ENCODE peak calls at places on chromosomes 12 and 14, in eight cellular contexts. One of them, this sample, is unnamed.

GRCh38 chr12:20646239-20646827 is 48.8 kb upstream of the SLCO1C1 start:
- DNase-seq in AG10803: peak
- DNase-seq in astrocyte of the spinal cord: peak
- DNase-seq in psoas muscle: no peak
- DNase-seq in foreskin keratinocyte: peak
- DNase-seq in thyroid gland: no peak
- DNase-seq in HFFc6: peak
- DNase-seq in RWPE1: peak
- DNase-seq in this sample: no peak

GRCh38 chr12:57563358-57563757 is 13.5 kb downstream of the KIF5A start:
- DNase-seq in AG10803: no peak
- DNase-seq in astrocyte of the spinal cord: no peak
- DNase-seq in psoas muscle: no peak
- DNase-seq in foreskin keratinocyte: no peak
- DNase-seq in thyroid gland: no peak
- DNase-seq in HFFc6: no peak
- DNase-seq in RWPE1: no peak
- DNase-seq in this sample: no peak

GRCh38 chr12:88471641-88472040 is 108.6 kb downstream of the KITLG start:
- DNase-seq in AG10803: peak
- DNase-seq in astrocyte of the spinal cord: peak
- DNase-seq in psoas muscle: peak
- DNase-seq in foreskin keratinocyte: peak
- DNase-seq in thyroid gland: no peak
- DNase-seq in HFFc6: peak
- DNase-seq in RWPE1: peak
- DNase-seq in this sample: no peak

GRCh38 chr12:63090716-63091115 is 60.3 kb downstream of the AVPR1A start:
- DNase-seq in AG10803: no peak
- DNase-seq in astrocyte of the spinal cord: no peak
- DNase-seq in psoas muscle: no peak
- DNase-seq in foreskin keratinocyte: no peak
- DNase-seq in thyroid gland: no peak
- DNase-seq in HFFc6: no peak
- DNase-seq in RWPE1: no peak
- DNase-seq in this sample: no peak

GRCh38 chr12:111386891-111387290 is 18.0 kb upstream of the PHETA1 start:
- DNase-seq in AG10803: no peak
- DNase-seq in astrocyte of the spinal cord: no peak
- DNase-seq in psoas muscle: no peak
- DNase-seq in foreskin keratinocyte: no peak
- DNase-seq in thyroid gland: no peak
- DNase-seq in HFFc6: peak
- DNase-seq in RWPE1: no peak
- DNase-seq in this sample: no peak

GRCh38 chr14:68807987-68808386 is 15.1 kb upstream of the ZFP36L1 start:
- DNase-seq in AG10803: no peak
- DNase-seq in astrocyte of the spinal cord: no peak
- DNase-seq in psoas muscle: no peak
- DNase-seq in foreskin keratinocyte: no peak
- DNase-seq in thyroid gland: no peak
- DNase-seq in HFFc6: no peak
- DNase-seq in RWPE1: no peak
- DNase-seq in this sample: no peak

GRCh38 chr12:46261658-46262057 is 7.2 kb downstream of the SLC38A1 start:
- DNase-seq in AG10803: no peak
- DNase-seq in astrocyte of the spinal cord: no peak
- DNase-seq in psoas muscle: no peak
- DNase-seq in foreskin keratinocyte: no peak
- DNase-seq in thyroid gland: no peak
- DNase-seq in HFFc6: no peak
- DNase-seq in RWPE1: no peak
- DNase-seq in this sample: no peak

GRCh38 chr14:95362180-95362494 is 42.4 kb upstream of the CLMN start:
- DNase-seq in AG10803: no peak
- DNase-seq in astrocyte of the spinal cord: no peak
- DNase-seq in psoas muscle: no peak
- DNase-seq in foreskin keratinocyte: no peak
- DNase-seq in thyroid gland: no peak
- DNase-seq in HFFc6: no peak
- DNase-seq in RWPE1: no peak
- DNase-seq in this sample: no peak

GRCh38 chr12:130162267-130162666 is at the start of gene FZD10:
- DNase-seq in AG10803: peak
- DNase-seq in astrocyte of the spinal cord: no peak
- DNase-seq in psoas muscle: peak
- DNase-seq in foreskin keratinocyte: peak
- DNase-seq in thyroid gland: peak
- DNase-seq in HFFc6: no peak
- DNase-seq in RWPE1: peak
- DNase-seq in this sample: no peak

GRCh38 chr12:12624479-12625120 is 12.9 kb downstream of the CREBL2 start:
- DNase-seq in AG10803: no peak
- DNase-seq in astrocyte of the spinal cord: no peak
- DNase-seq in psoas muscle: no peak
- DNase-seq in foreskin keratinocyte: no peak
- DNase-seq in thyroid gland: no peak
- DNase-seq in HFFc6: no peak
- DNase-seq in RWPE1: no peak
- DNase-seq in this sample: no peak

GRCh38 chr14:30468354-30468753 is 90.6 kb upstream of the G2E3 start:
- DNase-seq in AG10803: no peak
- DNase-seq in astrocyte of the spinal cord: no peak
- DNase-seq in psoas muscle: no peak
- DNase-seq in foreskin keratinocyte: no peak
- DNase-seq in thyroid gland: no peak
- DNase-seq in HFFc6: no peak
- DNase-seq in RWPE1: no peak
- DNase-seq in this sample: no peak

GRCh38 chr12:48681416-48681737 is 661 bp downstream of the KANSL2 start:
- DNase-seq in AG10803: peak
- DNase-seq in astrocyte of the spinal cord: peak
- DNase-seq in psoas muscle: no peak
- DNase-seq in foreskin keratinocyte: no peak
- DNase-seq in thyroid gland: no peak
- DNase-seq in HFFc6: no peak
- DNase-seq in RWPE1: peak
- DNase-seq in this sample: no peak

GRCh38 chr12:6703631-6704030 is 3.0 kb upstream of the PIANP start:
- DNase-seq in AG10803: no peak
- DNase-seq in astrocyte of the spinal cord: no peak
- DNase-seq in psoas muscle: no peak
- DNase-seq in foreskin keratinocyte: no peak
- DNase-seq in thyroid gland: no peak
- DNase-seq in HFFc6: no peak
- DNase-seq in RWPE1: no peak
- DNase-seq in this sample: no peak

GRCh38 chr14:61461808-61462275 is 140.5 kb downstream of the PRKCH start:
- DNase-seq in AG10803: peak
- DNase-seq in astrocyte of the spinal cord: peak
- DNase-seq in psoas muscle: no peak
- DNase-seq in foreskin keratinocyte: peak
- DNase-seq in thyroid gland: peak
- DNase-seq in HFFc6: peak
- DNase-seq in RWPE1: peak
- DNase-seq in this sample: peak

GRCh38 chr14:76456200-76456599 is 80.3 kb downstream of the ESRRB start:
- DNase-seq in AG10803: peak
- DNase-seq in astrocyte of the spinal cord: no peak
- DNase-seq in psoas muscle: no peak
- DNase-seq in foreskin keratinocyte: peak
- DNase-seq in thyroid gland: peak
- DNase-seq in HFFc6: peak
- DNase-seq in RWPE1: peak
- DNase-seq in this sample: peak

GRCh38 chr12:26281320-26281719 is 85.9 kb downstream of the SSPN start:
- DNase-seq in AG10803: peak
- DNase-seq in astrocyte of the spinal cord: no peak
- DNase-seq in psoas muscle: peak
- DNase-seq in foreskin keratinocyte: no peak
- DNase-seq in thyroid gland: no peak
- DNase-seq in HFFc6: no peak
- DNase-seq in RWPE1: no peak
- DNase-seq in this sample: no peak

GRCh38 chr12:71581206-71581605 is 82.4 kb downstream of the ZFC3H1 start:
- DNase-seq in AG10803: no peak
- DNase-seq in astrocyte of the spinal cord: no peak
- DNase-seq in psoas muscle: no peak
- DNase-seq in foreskin keratinocyte: peak
- DNase-seq in thyroid gland: no peak
- DNase-seq in HFFc6: no peak
- DNase-seq in RWPE1: peak
- DNase-seq in this sample: peak

GRCh38 chr12:88175544-88175943 is 33.4 kb downstream of the TMTC3 start:
- DNase-seq in AG10803: no peak
- DNase-seq in astrocyte of the spinal cord: no peak
- DNase-seq in psoas muscle: no peak
- DNase-seq in foreskin keratinocyte: no peak
- DNase-seq in thyroid gland: no peak
- DNase-seq in HFFc6: no peak
- DNase-seq in RWPE1: no peak
- DNase-seq in this sample: no peak

DNA sequence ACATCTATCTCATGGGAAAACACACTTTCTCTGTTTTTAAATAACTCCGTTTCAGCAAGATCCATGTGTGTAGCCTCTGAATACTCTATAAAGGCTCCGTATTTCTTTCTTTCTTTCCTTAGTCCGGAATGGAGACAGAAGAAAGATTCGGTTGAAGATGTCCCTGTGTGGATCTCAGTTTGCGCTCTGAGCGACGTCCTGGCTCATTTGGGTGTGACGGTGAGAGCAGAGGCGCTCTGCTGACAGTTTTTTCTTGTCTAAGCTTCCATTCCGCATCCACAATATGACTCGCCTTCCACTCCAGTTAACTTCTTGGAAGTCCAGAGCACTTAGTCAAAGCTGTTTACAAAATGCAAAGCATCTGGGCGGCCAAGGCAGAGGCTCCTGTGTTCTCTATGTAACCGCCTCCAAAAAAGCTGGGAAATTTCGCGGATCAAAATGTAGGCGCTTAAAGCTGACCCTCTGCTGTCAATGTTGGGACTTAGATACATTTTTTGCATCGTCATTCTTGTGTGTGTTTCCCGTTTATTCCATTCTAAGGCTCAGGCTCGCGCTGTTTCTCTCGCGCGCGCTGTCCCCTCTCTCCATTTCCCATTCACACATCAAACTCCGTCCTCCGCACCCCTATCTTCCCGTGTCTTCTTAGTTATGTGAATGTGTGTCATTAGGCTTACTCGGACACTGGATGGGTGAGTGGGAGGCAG is 910 bp upstream of the FLRT2 start:
- DNase-seq in AG10803: peak
- DNase-seq in astrocyte of the spinal cord: peak
- DNase-seq in psoas muscle: no peak
- DNase-seq in foreskin keratinocyte: peak
- DNase-seq in thyroid gland: peak
- DNase-seq in HFFc6: peak
- DNase-seq in RWPE1: peak
- DNase-seq in this sample: no peak
- TF ChIP-seq CTCF in AG10803: no peak
- TF ChIP-seq CTCF in astrocyte of the spinal cord: no peak
- TF ChIP-seq CTCF in psoas muscle: no peak
- TF ChIP-seq CTCF in foreskin keratinocyte: no peak
- TF ChIP-seq CTCF in thyroid gland: no peak
- TF ChIP-seq CTCF in HFFc6: peak
- TF ChIP-seq CTCF in RWPE1: peak
- TF ChIP-seq CTCF in this sample: no peak

GRCh38 chr14:54335569-54336155 is 61.1 kb upstream of the CDKN3 start:
- DNase-seq in AG10803: no peak
- DNase-seq in astrocyte of the spinal cord: no peak
- DNase-seq in psoas muscle: no peak
- DNase-seq in foreskin keratinocyte: no peak
- DNase-seq in thyroid gland: no peak
- DNase-seq in HFFc6: no peak
- DNase-seq in RWPE1: no peak
- DNase-seq in this sample: no peak

GRCh38 chr14:54337314-54337713 is 59.5 kb upstream of the CDKN3 start:
- DNase-seq in AG10803: no peak
- DNase-seq in astrocyte of the spinal cord: no peak
- DNase-seq in psoas muscle: no peak
- DNase-seq in foreskin keratinocyte: no peak
- DNase-seq in thyroid gland: no peak
- DNase-seq in HFFc6: no peak
- DNase-seq in RWPE1: no peak
- DNase-seq in this sample: no peak

GRCh38 chr14:54342806-54343205 is 54.0 kb upstream of the CDKN3 start:
- DNase-seq in AG10803: no peak
- DNase-seq in astrocyte of the spinal cord: no peak
- DNase-seq in psoas muscle: no peak
- DNase-seq in foreskin keratinocyte: no peak
- DNase-seq in thyroid gland: no peak
- DNase-seq in HFFc6: no peak
- DNase-seq in RWPE1: no peak
- DNase-seq in this sample: no peak

GRCh38 chr14:54339771-54340170 is 57.0 kb upstream of the CDKN3 start:
- DNase-seq in AG10803: no peak
- DNase-seq in astrocyte of the spinal cord: no peak
- DNase-seq in psoas muscle: no peak
- DNase-seq in foreskin keratinocyte: no peak
- DNase-seq in thyroid gland: no peak
- DNase-seq in HFFc6: no peak
- DNase-seq in RWPE1: no peak
- DNase-seq in this sample: no peak

GRCh38 chr14:54338696-54339317 is 58.0 kb upstream of the CDKN3 start:
- DNase-seq in AG10803: peak
- DNase-seq in astrocyte of the spinal cord: peak
- DNase-seq in psoas muscle: no peak
- DNase-seq in foreskin keratinocyte: peak
- DNase-seq in thyroid gland: peak
- DNase-seq in HFFc6: peak
- DNase-seq in RWPE1: peak
- DNase-seq in this sample: peak
- TF ChIP-seq CTCF in AG10803: peak
- TF ChIP-seq CTCF in astrocyte of the spinal cord: peak
- TF ChIP-seq CTCF in psoas muscle: no peak
- TF ChIP-seq CTCF in foreskin keratinocyte: peak
- TF ChIP-seq CTCF in thyroid gland: peak
- TF ChIP-seq CTCF in HFFc6: peak
- TF ChIP-seq CTCF in RWPE1: peak
- TF ChIP-seq CTCF in this sample: peak

DNA sequence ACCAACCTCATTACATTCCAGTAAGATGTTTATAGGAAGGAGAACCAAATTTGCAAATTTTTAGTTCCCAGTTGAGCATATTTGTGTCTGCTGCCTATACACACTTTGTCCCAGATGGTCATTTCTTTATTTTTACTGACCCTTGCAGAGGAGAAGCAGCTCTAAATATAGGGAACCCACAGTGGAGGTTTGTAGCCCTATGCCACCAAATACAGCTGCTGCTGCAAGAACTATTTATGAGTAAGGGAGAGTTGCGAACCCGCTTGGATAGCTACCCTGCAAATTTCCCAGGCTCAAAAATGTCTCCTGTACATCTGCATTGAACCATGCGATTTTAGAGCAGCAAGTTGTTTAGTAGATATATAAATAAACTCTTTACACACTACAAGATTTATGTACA is 48.2 kb downstream of the NAV3 start:
- DNase-seq in AG10803: no peak
- DNase-seq in astrocyte of the spinal cord: no peak
- DNase-seq in psoas muscle: no peak
- DNase-seq in foreskin keratinocyte: no peak
- DNase-seq in thyroid gland: no peak
- DNase-seq in HFFc6: no peak
- DNase-seq in RWPE1: no peak
- DNase-seq in this sample: no peak
- TF ChIP-seq CTCF in AG10803: no peak
- TF ChIP-seq CTCF in astrocyte of the spinal cord: no peak
- TF ChIP-seq CTCF in psoas muscle: no peak
- TF ChIP-seq CTCF in foreskin keratinocyte: no peak
- TF ChIP-seq CTCF in thyroid gland: no peak
- TF ChIP-seq CTCF in HFFc6: no peak
- TF ChIP-seq CTCF in RWPE1: no peak
- TF ChIP-seq CTCF in this sample: no peak

GRCh38 chr14:82710257-82710841 is 1176.7 kb upstream of the SEL1L start:
- DNase-seq in AG10803: peak
- DNase-seq in astrocyte of the spinal cord: peak
- DNase-seq in psoas muscle: no peak
- DNase-seq in foreskin keratinocyte: peak
- DNase-seq in thyroid gland: peak
- DNase-seq in HFFc6: peak
- DNase-seq in RWPE1: peak
- DNase-seq in this sample: peak
- TF ChIP-seq CTCF in AG10803: peak
- TF ChIP-seq CTCF in astrocyte of the spinal cord: peak
- TF ChIP-seq CTCF in psoas muscle: peak
- TF ChIP-seq CTCF in foreskin keratinocyte: peak
- TF ChIP-seq CTCF in thyroid gland: peak
- TF ChIP-seq CTCF in HFFc6: peak
- TF ChIP-seq CTCF in RWPE1: peak
- TF ChIP-seq CTCF in this sample: peak